ENCODE peak calls at places on chromosome 19, in nine cellular contexts. Z is activated T-cell treated with anti-CD3 and anti-CD28 coated beads, Interleukin-2, amount 50 U/mL, for 72 hours; T is germinal center; C is MCF 10A; W is stomach; G is tibial nerve; H is NCI-H1417 treated with DMSO at 0.1 percent for 48 hours; P is suprapubic skin; I is coronary artery. E is an unnamed sample.

GRCh38 chr19:35089554-35089953 is 26.1 kb upstream of the FXYD3 start:
- DNase-seq in G (no peak), H (no peak), I (no peak), Z (no peak), W (no peak), T (no peak), C (no peak), P (no peak), E (no peak)

GRCh38 chr19:30927705-30928104 is 421.5 kb downstream of the TSHZ3 start:
- DNase-seq in H (no peak), T (no peak), C (no peak), I (no peak), P (no peak), W (no peak), Z (no peak), G (no peak), E (no peak)

GRCh38 chr19:54262066-54262465 is 5.0 kb upstream of the LILRB5 start:
- DNase-seq in H (no peak), I (peak), Z (no peak), C (no peak), T (no peak), P (peak), W (peak), G (no peak), E (no peak)

GRCh38 chr19:43872547-43873336 is 45.6 kb downstream of the ZNF283 start:
- DNase-seq in G (no peak), T (no peak), C (no peak), W (no peak), I (no peak), H (no peak), Z (no peak), P (no peak), E (no peak)

GRCh38 chr19:39811064-39811463 is 22.9 kb downstream of the DYRK1B start:
- DNase-seq in G (no peak), W (no peak), P (no peak), H (no peak), T (no peak), I (no peak), C (no peak), Z (no peak), E (no peak)

GRCh38 chr19:56324425-56324824 is 9.8 kb upstream of the ZSCAN5A start:
- DNase-seq in P (no peak), I (no peak), H (no peak), T (no peak), Z (no peak), G (no peak), W (no peak), C (no peak), E (no peak)

GRCh38 chr19:29845576-29846176 is 33.9 kb downstream of the CCNE1 start:
- DNase-seq in T (peak), H (no peak), I (peak), G (no peak), C (peak), P (no peak), W (no peak), Z (peak), E (no peak)

GRCh38 chr19:10580979-10581631 is 6.0 kb downstream of the AP1M2 start:
- DNase-seq in G (peak), Z (peak), I (peak), W (peak), P (peak), T (peak), C (peak), H (peak), E (peak)

GRCh38 chr19:16002985-16003384 is 54.2 kb downstream of the OR10H4 start:
- DNase-seq in T (no peak), C (no peak), I (no peak), Z (no peak), W (no peak), G (no peak), P (no peak), H (no peak), E (no peak)

GRCh38 chr19:28543244-28543776 is 669.6 kb downstream of the UQCRFS1 start:
- DNase-seq in G (no peak), W (no peak), P (no peak), I (no peak), T (no peak), H (no peak), C (no peak), Z (no peak), E (no peak)

GRCh38 chr19:44593294-44593693 is 20.1 kb upstream of the IGSF23 start:
- DNase-seq in P (no peak), W (no peak), T (no peak), Z (no peak), C (no peak), H (no peak), G (no peak), I (no peak), E (no peak)

GRCh38 chr19:42634409-42635232 is 39.9 kb upstream of the CEACAM8 start:
- DNase-seq in H (no peak), G (no peak), P (no peak), I (no peak), C (peak), Z (peak), T (peak), W (peak), E (peak)

GRCh38 chr19:8221161-8221560 is 12.0 kb downstream of the CERS4 start:
- DNase-seq in W (peak), Z (no peak), H (no peak), I (no peak), G (no peak), C (peak), P (no peak), T (no peak), E (peak)

GRCh38 chr19:2478756-2479555 is 3.0 kb downstream of the GADD45B start:
- DNase-seq in G (peak), I (peak), H (no peak), P (peak), Z (peak), C (peak), W (peak), T (peak), E (peak)

GRCh38 chr19:19171110-19171672 is 1.1 kb upstream of the MEF2B start:
- DNase-seq in I (no peak), Z (no peak), W (no peak), C (no peak), T (no peak), P (no peak), H (no peak), G (no peak), E (no peak)

GRCh38 chr19:45187421-45188100 is 9.0 kb downstream of the BLOC1S3 start:
- DNase-seq in I (no peak), G (no peak), H (no peak), C (peak), W (no peak), P (no peak), Z (peak), T (peak), E (peak)

GRCh38 chr19:45677351-45678230 is 9.6 kb downstream of the GIPR start:
- DNase-seq in Z (peak), G (peak), I (no peak), H (no peak), C (peak), P (peak), T (peak), W (peak), E (peak)

GRCh38 chr19:51015691-51016267 is 3.7 kb downstream of the KLK10 start:
- DNase-seq in P (no peak), G (no peak), H (no peak), Z (no peak), I (no peak), C (no peak), W (no peak), T (no peak), E (no peak)

GRCh38 chr19:3253270-3253669 is 28.8 kb downstream of the CELF5 start:
- DNase-seq in H (no peak), G (no peak), W (no peak), T (no peak), Z (no peak), P (no peak), C (no peak), I (no peak), E (no peak)

GRCh38 chr19:27971071-27971470 is 1241.9 kb downstream of the UQCRFS1 start:
- DNase-seq in W (no peak), Z (no peak), I (no peak), G (no peak), C (no peak), H (no peak), T (no peak), P (no peak), E (no peak)

GRCh38 chr19:4988770-4989251 is 19.9 kb downstream of the KDM4B start:
- DNase-seq in W (no peak), H (no peak), Z (no peak), I (peak), T (no peak), G (no peak), P (peak), C (no peak), E (peak)

GRCh38 chr19:37950471-37951175 is 43.6 kb downstream of the SIPA1L3 start:
- DNase-seq in C (no peak), I (no peak), T (no peak), G (no peak), H (no peak), W (peak), P (no peak), Z (no peak), E (no peak)

GRCh38 chr19:40739030-40739839 is 11.0 kb downstream of the ACTMAP start:
- DNase-seq in H (no peak), G (no peak), Z (no peak), P (no peak), I (no peak), C (no peak), W (no peak), T (no peak), E (no peak)

GRCh38 chr19:5356428-5356827 is 15.8 kb upstream of the PTPRS start:
- DNase-seq in Z (no peak), T (no peak), W (no peak), G (no peak), I (no peak), H (no peak), P (no peak), C (peak), E (no peak)

GRCh38 chr19:49924004-49924880 is 4.8 kb upstream of the ATF5 start:
- DNase-seq in C (no peak), G (no peak), I (no peak), Z (no peak), P (no peak), W (no peak), T (no peak), H (no peak), E (no peak)

GRCh38 chr19:6030214-6030507 is 52.2 kb upstream of the RANBP3 start:
- DNase-seq in Z (no peak), I (no peak), W (no peak), T (no peak), C (peak), G (no peak), H (no peak), P (peak), E (no peak)

GRCh38 chr19:1266818-1267440 is 2.2 kb upstream of the CIRBP start:
- DNase-seq in W (peak), P (peak), I (peak), C (peak), G (no peak), H (no peak), T (no peak), Z (peak), E (peak)

GRCh38 chr19:23571175-23571574 is 115.8 kb downstream of the ZNF675 start:
- DNase-seq in H (no peak), G (no peak), C (no peak), W (no peak), P (no peak), T (no peak), Z (no peak), I (no peak), E (no peak)

GRCh38 chr19:1239420-1239795 is 1.6 kb upstream of the CBARP start:
- DNase-seq in C (no peak), P (no peak), W (no peak), T (no peak), H (no peak), G (no peak), I (no peak), Z (no peak), E (no peak)

GRCh38 chr19:51688665-51689571 is 4.2 kb upstream of the SPACA6 start:
- DNase-seq in G (peak), W (peak), T (no peak), I (peak), P (peak), H (peak), C (peak), Z (peak), E (peak)

GRCh38 chr19:19379527-19379926 is 25.9 kb upstream of the GATAD2A start:
- DNase-seq in W (no peak), I (no peak), P (no peak), T (no peak), G (no peak), H (no peak), C (no peak), Z (no peak), E (peak)

GRCh38 chr19:13839193-13839937 is 37.6 kb upstream of the NANOS3 start:
- DNase-seq in H (no peak), I (peak), T (peak), Z (peak), C (peak), G (peak), W (peak), P (peak), E (peak)

GRCh38 chr19:29121684-29122083 is 91.3 kb downstream of the UQCRFS1 start:
- DNase-seq in W (no peak), I (no peak), P (no peak), H (no peak), T (peak), Z (no peak), C (no peak), G (no peak), E (no peak)

E was measured in thyroid gland.